ENCODE peak calls at places on chromosomes 12 and 14, in ten cellular contexts. Q is SK-N-SH, I is fibroblast of the aortic adventitia, B is GM13976, P is HFF-Myc, G is bronchial epithelial cell, J is right lobe of liver, C is mucosa of descending colon, F is Calu3, T is AG04450. H is an unnamed sample.
A peak's percentile ranks its signal among the peaks of the same experiment; 100 is the strongest.

GRCh38 chr12:75721231-75721641 is 209.8 kb upstream of the KRR1 start:
- DNase-seq in Q (no peak), I (peak; percentile 62), B (no peak), P (no peak), G (no peak), J (no peak), C (no peak), F (no peak), T (no peak), H (no peak)

GRCh38 chr12:116135209-116135930 is 142.1 kb downstream of the MED13L start:
- DNase-seq in Q (peak; percentile 44), I (peak; percentile 58), B (no peak), P (no peak), G (peak; percentile 84), J (no peak), C (no peak), F (peak; percentile 26), T (no peak), H (peak; percentile 93)

GRCh38 chr14:53850714-53851296 is 105.8 kb downstream of the BMP4 start:
- DNase-seq in Q (no peak), I (peak; percentile 77), B (no peak), P (peak; percentile 51), G (peak; percentile 70), J (no peak), C (no peak), F (no peak), T (no peak), H (peak; percentile 25)

GRCh38 chr12:6765048-6765633 is 1.0 kb upstream of the PTMS start:
- DNase-seq in Q (no peak), I (no peak), B (no peak), P (no peak), G (no peak), J (no peak), C (no peak), F (no peak), T (no peak), H (peak; percentile 29)

GRCh38 chr12:21913823-21914222 is 27.4 kb downstream of the ABCC9 start:
- DNase-seq in Q (no peak), I (peak; percentile 66), B (no peak), P (no peak), G (peak; percentile 26), J (no peak), C (no peak), F (no peak), T (no peak), H (peak; percentile 49)

GRCh38 chr12:47903927-47904646 is 707 bp downstream of the VDR start:
- DNase-seq in Q (no peak), I (peak; percentile 85), B (peak; percentile 40), P (no peak), G (peak; percentile 79), J (peak; percentile 48), C (peak; percentile 77), F (peak; percentile 65), T (peak; percentile 43), H (peak; percentile 90)

GRCh38 chr12:50538178-50538577 is 33.4 kb downstream of the DIP2B start:
- DNase-seq in Q (no peak), I (no peak), B (no peak), P (no peak), G (no peak), J (no peak), C (no peak), F (no peak), T (no peak), H (no peak)

GRCh38 chr12:6533653-6534157 is 612 bp upstream of the GAPDH start:
- DNase-seq in Q (peak; percentile 87), I (peak; percentile 78), B (peak; percentile 85), P (no peak), G (peak; percentile 70), J (peak; percentile 73), C (peak; percentile 82), F (peak; percentile 67), T (peak; percentile 59), H (peak; percentile 90)

GRCh38 chr12:68359669-68360068 is 27.5 kb upstream of the MDM1 start:
- DNase-seq in Q (no peak), I (peak; percentile 67), B (no peak), P (no peak), G (no peak), J (no peak), C (no peak), F (no peak), T (no peak), H (no peak)

GRCh38 chr14:98433436-98433835 is 838.6 kb downstream of the BCL11B start:
- DNase-seq in Q (no peak), I (no peak), B (no peak), P (no peak), G (no peak), J (no peak), C (no peak), F (no peak), T (no peak), H (no peak)

GRCh38 chr14:33014710-33015109 is 76.0 kb downstream of the NPAS3 start:
- DNase-seq in Q (no peak), I (no peak), B (no peak), P (no peak), G (no peak), J (no peak), C (no peak), F (no peak), T (no peak), H (no peak)

GRCh38 chr12:102478416-102479098 is 1.8 kb downstream of the IGF1 start:
- DNase-seq in Q (no peak), I (no peak), B (peak; percentile 26), P (no peak), G (peak; percentile 26), J (no peak), C (no peak), F (no peak), T (no peak), H (no peak)

GRCh38 chr12:95820096-95820703 is 29.6 kb upstream of the NTN4 start:
- DNase-seq in Q (peak; percentile 65), I (peak; percentile 79), B (no peak), P (peak; percentile 20), G (peak; percentile 66), J (no peak), C (no peak), F (peak; percentile 77), T (peak; percentile 23), H (peak; percentile 73)

GRCh38 chr12:47736877-47737676 is 11.8 kb upstream of the ENDOU start:
- DNase-seq in Q (peak; percentile 84), I (peak; percentile 89), B (no peak), P (peak; percentile 66), G (no peak), J (peak; percentile 84), C (peak; percentile 76), F (no peak), T (peak; percentile 24), H (peak; percentile 59)

GRCh38 chr12:16685107-16685506 is 79.1 kb upstream of the LMO3 start:
- DNase-seq in Q (no peak), I (peak; percentile 47), B (no peak), P (no peak), G (peak; percentile 15), J (no peak), C (no peak), F (no peak), T (no peak), H (peak; percentile 10)

GRCh38 chr12:46401703-46402102 is 29.1 kb upstream of the SLC38A2 start:
- DNase-seq in Q (no peak), I (peak; percentile 84), B (no peak), P (no peak), G (no peak), J (no peak), C (peak; percentile 57), F (no peak), T (no peak), H (peak; percentile 49)
- TF ChIP-seq CTCF in Q (no peak), I (peak; percentile 64), B (no peak), P (no peak), G (peak; percentile 26), J (no peak), C (no peak), F (no peak), T (peak; percentile 53), H (peak; percentile 19)

GRCh38 chr14:100827751-100828447 is 2.0 kb downstream of the MEG3 start:
- DNase-seq in Q (no peak), I (peak; percentile 79), B (no peak), P (no peak), G (peak; percentile 9), J (no peak), C (no peak), F (no peak), T (peak; percentile 46), H (peak; percentile 32)
- TF ChIP-seq CTCF in Q (no peak), I (peak; percentile 63), B (no peak), P (peak; percentile 59), G (peak; percentile 68), J (peak; percentile 37), C (no peak), F (no peak), T (peak; percentile 67), H (peak; percentile 48)

DNA sequence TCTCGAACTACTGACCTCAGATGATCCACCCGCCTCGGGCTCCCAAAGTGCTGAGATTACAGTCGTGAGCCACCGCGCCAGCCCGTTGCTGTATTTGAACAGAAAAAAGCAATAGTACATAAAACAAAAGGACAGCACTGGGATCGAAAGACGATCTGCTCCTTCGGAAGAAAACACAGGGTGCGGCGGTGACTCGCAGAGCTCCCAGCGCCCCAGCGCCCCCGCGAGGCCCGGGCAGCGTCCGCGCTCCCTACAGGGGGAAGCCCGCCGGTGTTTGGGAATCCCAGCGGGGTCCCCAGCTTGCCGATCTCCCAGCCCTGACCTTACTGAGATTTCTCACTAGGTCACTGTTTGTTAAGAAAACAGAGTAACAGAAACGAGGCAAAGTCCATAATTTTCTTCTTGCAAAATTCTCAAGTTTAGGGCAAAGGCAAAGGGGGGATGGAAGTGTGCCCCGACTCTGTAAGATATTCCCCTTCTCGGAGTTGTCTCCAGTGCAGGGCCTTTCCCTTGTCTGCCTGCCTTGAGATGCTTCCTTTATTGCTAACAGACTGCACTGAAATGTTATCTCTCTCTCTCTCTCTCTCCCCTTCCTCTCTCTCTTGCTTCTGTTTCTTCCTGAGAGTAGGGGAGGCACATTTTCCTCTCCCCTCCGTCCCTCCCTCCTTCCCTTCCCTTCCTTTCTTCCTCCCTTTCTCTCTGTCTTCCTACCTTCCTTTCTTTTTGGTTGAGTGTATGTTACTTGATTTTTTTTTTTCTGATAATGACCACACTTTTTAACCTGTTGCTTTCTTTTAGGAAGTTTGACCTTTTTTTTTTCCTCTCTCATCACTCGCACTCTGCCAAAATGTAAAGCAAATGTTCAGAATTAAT is 92.0 kb downstream of the TMEM30B start:
- DNase-seq in Q (peak; percentile 73), I (peak; percentile 79), B (peak; percentile 78), P (no peak), G (peak; percentile 50), J (peak; percentile 69), C (peak; percentile 37), F (peak; percentile 83), T (no peak), H (no peak)
- TF ChIP-seq CTCF in Q (peak; percentile 32), I (peak; percentile 81), B (peak; percentile 63), P (peak; percentile 22), G (peak; percentile 88), J (peak; percentile 24), C (no peak), F (peak; percentile 40), T (peak; percentile 72), H (no peak)

GRCh38 chr12:124273630-124274029 is 21.3 kb upstream of the RFLNA start:
- DNase-seq in Q (peak; percentile 59), I (peak; percentile 14), B (peak; percentile 76), P (peak; percentile 75), G (peak; percentile 87), J (peak; percentile 3), C (no peak), F (peak; percentile 34), T (no peak), H (peak; percentile 56)
- TF ChIP-seq CTCF in Q (peak; percentile 25), I (peak; percentile 38), B (no peak), P (peak; percentile 43), G (peak; percentile 53), J (no peak), C (no peak), F (no peak), T (peak; percentile 28), H (peak; percentile 15)

GRCh38 chr12:54337280-54337842 is 12.4 kb downstream of the COPZ1 start:
- DNase-seq in Q (no peak), I (peak; percentile 39), B (no peak), P (no peak), G (no peak), J (no peak), C (no peak), F (no peak), T (no peak), H (no peak)
- TF ChIP-seq CTCF in Q (no peak), I (peak; percentile 22), B (no peak), P (no peak), G (no peak), J (no peak), C (no peak), F (no peak), T (peak; percentile 11), H (no peak)